ENCODE peak calls at places on chromosomes 13 and 19, in five cellular contexts. P, K, M, F and Z are unnamed samples.

GRCh38 chr13:88071371-88071770 is 400.2 kb downstream of the SLITRK5 start:
- DNase-seq in P (no peak), K (no peak), M (no peak), F (no peak), Z (no peak)

GRCh38 chr19:1224047-1224825 is 13.6 kb downstream of the CBARP start:
- DNase-seq in P (no peak), K (no peak), M (no peak), F (no peak), Z (no peak)

GRCh38 chr19:40646564-40647254 is 43.7 kb downstream of the NUMBL start:
- DNase-seq in P (no peak), K (peak), M (no peak), F (no peak), Z (no peak)

GRCh38 chr19:50387176-50387867 is 3.2 kb downstream of the POLD1 start:
- DNase-seq in P (no peak), K (no peak), M (no peak), F (no peak), Z (peak)

GRCh38 chr13:113597386-113598080 is 13.0 kb downstream of the TFDP1 start:
- DNase-seq in P (no peak), K (no peak), M (no peak), F (no peak), Z (peak)

GRCh38 chr13:40446365-40446764 is 220.1 kb downstream of the FOXO1 start:
- DNase-seq in P (no peak), K (no peak), M (no peak), F (no peak), Z (no peak)

GRCh38 chr19:58519355-58520256 is at the start of gene ZBTB45:
- DNase-seq in P (peak), K (peak), M (peak), F (peak), Z (peak)

GRCh38 chr19:343941-344624 is 513 bp downstream of the MIER2 start:
- DNase-seq in P (peak), K (no peak), M (peak), F (no peak), Z (no peak)

GRCh38 chr19:34502582-34503545 is 21.3 kb downstream of the WTIP start:
- DNase-seq in P (no peak), K (no peak), M (no peak), F (no peak), Z (no peak)

GRCh38 chr19:17109962-17110598 is 34.5 kb downstream of the MYO9B start:
- DNase-seq in P (peak), K (no peak), M (no peak), F (peak), Z (no peak)

GRCh38 chr13:100644328-100644727 is 30.3 kb downstream of the TMTC4 start:
- DNase-seq in P (no peak), K (no peak), M (peak), F (no peak), Z (no peak)

GRCh38 chr13:80342541-80343371 is 1.8 kb upstream of the SPRY2 start:
- DNase-seq in P (peak), K (peak), M (peak), F (peak), Z (peak)

GRCh38 chr13:71866173-71867091 is 572 bp downstream of the DACH1 start:
- DNase-seq in P (peak), K (no peak), M (peak), F (no peak), Z (no peak)

GRCh38 chr19:45187421-45188100 is 9.0 kb downstream of the BLOC1S3 start:
- DNase-seq in P (no peak), K (peak), M (peak), F (no peak), Z (no peak)

GRCh38 chr13:108083056-108083455 is 132.3 kb downstream of the LIG4 start:
- DNase-seq in P (no peak), K (peak), M (no peak), F (no peak), Z (no peak)

GRCh38 chr13:99655351-99656091 is 154.2 kb downstream of the TM9SF2 start:
- DNase-seq in P (no peak), K (no peak), M (no peak), F (no peak), Z (no peak)

GRCh38 chr13:65310663-65311328 is 1919.3 kb downstream of the PCDH9 start:
- DNase-seq in P (no peak), K (no peak), M (no peak), F (no peak), Z (no peak)

GRCh38 chr19:16338470-16339360 is 14.1 kb downstream of the KLF2 start:
- DNase-seq in P (no peak), K (no peak), M (no peak), F (no peak), Z (no peak)

GRCh38 chr19:31783592-31783991 is 434.4 kb upstream of the TSHZ3 start:
- DNase-seq in P (no peak), K (no peak), M (peak), F (no peak), Z (no peak)

GRCh38 chr19:36420961-36421748 is 2.7 kb upstream of the ZFP82 start:
- DNase-seq in P (peak), K (no peak), M (no peak), F (no peak), Z (peak)

GRCh38 chr13:44373601-44374347 is at the start of gene SERP2:
- DNase-seq in P (peak), K (no peak), M (peak), F (no peak), Z (peak)

GRCh38 chr13:74883834-74884233 is 598.1 kb downstream of the TBC1D4 start:
- DNase-seq in P (no peak), K (no peak), M (no peak), F (no peak), Z (no peak)

GRCh38 chr13:45411631-45412030 is 6.5 kb downstream of the SLC25A30 start:
- DNase-seq in P (no peak), K (no peak), M (no peak), F (no peak), Z (no peak)